ENCODE peak calls at places on chromosomes 13 and 19, in eight cellular contexts. M is astrocyte of the spinal cord; T is nephron progenitor cell; Y is choroid plexus epithelial cell; L is activated naive CD4-positive, alpha-beta T cell; C is AG04450; N is activated CD4-positive, CD25-positive, alpha-beta regulatory T cell; S is NCI-H748 treated with DMSO at 0.1 percent for 48 hours. H is an unnamed sample.

GRCh38 chr19:51339687-51340656 is 2.0 kb downstream of the VSIG10L start:
- DNase-seq in M (peak), T (peak), Y (peak), L (peak), C (peak), N (peak), S (no peak), H (peak)

GRCh38 chr19:4098493-4098892 is 25.4 kb downstream of the MAP2K2 start:
- DNase-seq in M (no peak), T (no peak), Y (no peak), L (no peak), C (no peak), N (no peak), S (no peak), H (no peak)

GRCh38 chr19:13861714-13862531 is 15.0 kb upstream of the NANOS3 start:
- DNase-seq in M (peak), T (peak), Y (peak), L (peak), C (peak), N (peak), S (peak), H (peak)

GRCh38 chr13:52925775-52926285 is 77.4 kb upstream of the PCDH8 start:
- DNase-seq in M (no peak), T (no peak), Y (no peak), L (no peak), C (no peak), N (no peak), S (no peak), H (no peak)

GRCh38 chr13:106418556-106418955 is 116.9 kb downstream of the EFNB2 start:
- DNase-seq in M (peak), T (no peak), Y (no peak), L (no peak), C (peak), N (no peak), S (no peak), H (no peak)

GRCh38 chr13:95301947-95302386 is 716 bp upstream of the ABCC4 start:
- DNase-seq in M (no peak), T (no peak), Y (no peak), L (no peak), C (no peak), N (no peak), S (no peak), H (no peak)

GRCh38 chr19:29804493-29804892 is 7.3 kb upstream of the CCNE1 start:
- DNase-seq in M (no peak), T (no peak), Y (no peak), L (no peak), C (no peak), N (no peak), S (no peak), H (no peak)

GRCh38 chr19:54660306-54660705 is 2.5 kb upstream of the LILRB4 start:
- DNase-seq in M (no peak), T (no peak), Y (no peak), L (no peak), C (no peak), N (no peak), S (no peak), H (no peak)

GRCh38 chr19:55373993-55374757 is 2.5 kb upstream of the TMEM190 start:
- DNase-seq in M (peak), T (peak), Y (no peak), L (no peak), C (peak), N (no peak), S (no peak), H (no peak)

GRCh38 chr13:41060723-41061074 is 610 bp upstream of the WBP4 start:
- DNase-seq in M (peak), T (peak), Y (peak), L (peak), C (no peak), N (peak), S (peak), H (peak)

GRCh38 chr13:68995972-68996670 is 1111.5 kb upstream of the ATXN8OS start:
- DNase-seq in M (no peak), T (no peak), Y (no peak), L (no peak), C (no peak), N (no peak), S (no peak), H (no peak)

GRCh38 chr19:44722131-44723121 is 23.5 kb downstream of the CEACAM16 start:
- DNase-seq in M (no peak), T (no peak), Y (no peak), L (no peak), C (no peak), N (no peak), S (no peak), H (no peak)

GRCh38 chr13:50894042-50894441 is 15.5 kb upstream of the RNASEH2B start:
- DNase-seq in M (no peak), T (no peak), Y (no peak), L (no peak), C (no peak), N (no peak), S (no peak), H (no peak)

GRCh38 chr13:55298201-55298600 is 1842.5 kb upstream of the PRR20A start:
- DNase-seq in M (no peak), T (no peak), Y (no peak), L (no peak), C (no peak), N (no peak), S (no peak), H (no peak)

GRCh38 chr19:15550847-15551182 is 42.5 kb downstream of the CYP4F22 start:
- DNase-seq in M (no peak), T (no peak), Y (no peak), L (no peak), C (no peak), N (no peak), S (peak), H (no peak)

GRCh38 chr13:95355491-95355890 is 54.2 kb upstream of the ABCC4 start:
- DNase-seq in M (peak), T (no peak), Y (peak), L (no peak), C (peak), N (no peak), S (no peak), H (no peak)

GRCh38 chr19:6213696-6214585 is 65.8 kb downstream of the MLLT1 start:
- DNase-seq in M (no peak), T (no peak), Y (no peak), L (no peak), C (no peak), N (no peak), S (no peak), H (no peak)

H was measured in central memory CD8-positive, alpha-beta T cell.